ENCODE peak calls at places on chromosomes 12 and 14, in five cellular contexts. U is upper lobe of right lung, S is GM06990, K is psoas muscle, P is HFF-Myc. E is an unnamed sample.
A peak's percentile ranks its signal among the peaks of the same experiment; 100 is the strongest.

GRCh38 chr12:104215638-104216297 is at the start of gene TXNRD1:
- DNase-seq in U (peak; percentile 94), S (peak; percentile 91), K (peak; percentile 85), P (no peak), E (peak; percentile 44)

GRCh38 chr12:1842183-1842904 is 22.0 kb downstream of the LRTM2 start:
- DNase-seq in U (peak; percentile 59), S (no peak), K (no peak), P (no peak), E (no peak)

GRCh38 chr14:55889124-55889523 is 229.1 kb upstream of the PELI2 start:
- DNase-seq in U (no peak), S (no peak), K (no peak), P (no peak), E (no peak)

GRCh38 chr12:1108276-1108675 is 117.3 kb downstream of the ERC1 start:
- DNase-seq in U (no peak), S (peak; percentile 50), K (no peak), P (no peak), E (no peak)

GRCh38 chr12:75478395-75478794 is 2.2 kb upstream of the GLIPR1 start:
- DNase-seq in U (no peak), S (no peak), K (no peak), P (no peak), E (no peak)

GRCh38 chr14:52299692-52300278 is 14.3 kb upstream of the PTGER2 start:
- DNase-seq in U (no peak), S (no peak), K (no peak), P (no peak), E (no peak)

GRCh38 chr12:71641390-71641789 is 22.3 kb downstream of the ZFC3H1 start:
- DNase-seq in U (no peak), S (no peak), K (no peak), P (no peak), E (no peak)

GRCh38 chr14:20494935-20495766 is 10.2 kb upstream of the RNASE10 start:
- DNase-seq in U (no peak), S (no peak), K (no peak), P (no peak), E (no peak)

GRCh38 chr12:6263931-6264330 is 46.6 kb upstream of the PLEKHG6 start:
- DNase-seq in U (peak; percentile 35), S (no peak), K (no peak), P (no peak), E (no peak)

GRCh38 chr14:96649327-96649601 is 147.1 kb downstream of the PAPOLA start:
- DNase-seq in U (no peak), S (no peak), K (no peak), P (no peak), E (no peak)

GRCh38 chr12:13114251-13115052 is 11.0 kb upstream of the GSG1 start:
- DNase-seq in U (no peak), S (no peak), K (no peak), P (no peak), E (no peak)

GRCh38 chr12:54398995-54399793 is 14.7 kb upstream of the ZNF385A start:
- DNase-seq in U (peak; percentile 89), S (peak; percentile 37), K (peak; percentile 88), P (no peak), E (peak; percentile 92)

GRCh38 chr14:75452900-75453816 is 25.3 kb downstream of the JDP2 start:
- DNase-seq in U (peak; percentile 77), S (no peak), K (peak; percentile 75), P (peak; percentile 63), E (no peak)

GRCh38 chr12:53805067-53805466 is 53.3 kb upstream of the CISTR start:
- DNase-seq in U (no peak), S (no peak), K (no peak), P (no peak), E (no peak)

GRCh38 chr14:62711351-62712023 is 333.8 kb downstream of the KCNH5 start:
- DNase-seq in U (no peak), S (no peak), K (no peak), P (no peak), E (no peak)

GRCh38 chr12:8680533-8680932 is 17.3 kb upstream of the RIMKLB start:
- DNase-seq in U (no peak), S (no peak), K (no peak), P (no peak), E (no peak)
- TF ChIP-seq CTCF in U (no peak), S (peak; percentile 1), K (no peak), P (peak; percentile 3), E (no peak)

DNA sequence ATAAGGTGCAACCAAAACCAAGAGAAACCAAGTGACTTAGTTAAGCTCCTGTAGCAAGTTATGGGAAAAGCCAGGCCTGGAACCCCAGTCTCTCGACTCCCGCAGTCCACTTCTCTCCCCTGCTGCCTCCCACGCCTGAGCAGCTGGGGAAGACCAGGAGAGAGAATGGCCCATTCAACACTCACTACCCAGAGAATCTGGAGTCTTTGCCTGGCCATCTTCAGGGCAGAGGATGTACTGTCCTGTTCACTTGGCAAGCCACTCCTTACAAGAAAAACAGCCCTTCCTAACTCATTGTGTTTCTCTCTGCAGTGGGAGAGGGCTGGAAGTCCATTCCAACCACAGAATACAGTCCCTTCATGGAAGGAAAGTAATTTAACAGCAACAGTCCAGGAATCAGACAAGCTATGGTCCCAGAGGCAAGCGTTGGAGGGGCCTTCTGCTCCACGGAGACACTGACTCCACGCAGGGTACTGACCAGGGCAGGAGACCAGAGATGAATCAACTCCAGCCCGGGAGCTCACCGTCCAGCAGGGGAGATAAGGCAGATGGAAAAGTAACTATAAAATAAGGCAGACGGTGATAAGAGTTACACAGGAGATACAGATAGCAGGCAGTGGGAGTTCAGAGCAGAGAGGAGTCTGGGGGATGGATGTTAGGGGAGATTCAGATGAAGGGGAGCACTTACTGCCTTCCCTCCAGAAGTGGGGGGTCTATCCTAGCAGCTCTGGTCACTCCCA is 1.6 kb downstream of the PITPNM2 start:
- DNase-seq in U (no peak), S (no peak), K (no peak), P (no peak), E (no peak)
- TF ChIP-seq CTCF in U (no peak), S (no peak), K (no peak), P (no peak), E (no peak)

GRCh38 chr12:27840229-27840999 is 60.4 kb upstream of the MANSC4 start:
- DNase-seq in U (no peak), S (no peak), K (no peak), P (no peak), E (no peak)
- TF ChIP-seq CTCF in U (peak; percentile 19), S (peak; percentile 20), K (no peak), P (peak; percentile 11), E (no peak)

DNA sequence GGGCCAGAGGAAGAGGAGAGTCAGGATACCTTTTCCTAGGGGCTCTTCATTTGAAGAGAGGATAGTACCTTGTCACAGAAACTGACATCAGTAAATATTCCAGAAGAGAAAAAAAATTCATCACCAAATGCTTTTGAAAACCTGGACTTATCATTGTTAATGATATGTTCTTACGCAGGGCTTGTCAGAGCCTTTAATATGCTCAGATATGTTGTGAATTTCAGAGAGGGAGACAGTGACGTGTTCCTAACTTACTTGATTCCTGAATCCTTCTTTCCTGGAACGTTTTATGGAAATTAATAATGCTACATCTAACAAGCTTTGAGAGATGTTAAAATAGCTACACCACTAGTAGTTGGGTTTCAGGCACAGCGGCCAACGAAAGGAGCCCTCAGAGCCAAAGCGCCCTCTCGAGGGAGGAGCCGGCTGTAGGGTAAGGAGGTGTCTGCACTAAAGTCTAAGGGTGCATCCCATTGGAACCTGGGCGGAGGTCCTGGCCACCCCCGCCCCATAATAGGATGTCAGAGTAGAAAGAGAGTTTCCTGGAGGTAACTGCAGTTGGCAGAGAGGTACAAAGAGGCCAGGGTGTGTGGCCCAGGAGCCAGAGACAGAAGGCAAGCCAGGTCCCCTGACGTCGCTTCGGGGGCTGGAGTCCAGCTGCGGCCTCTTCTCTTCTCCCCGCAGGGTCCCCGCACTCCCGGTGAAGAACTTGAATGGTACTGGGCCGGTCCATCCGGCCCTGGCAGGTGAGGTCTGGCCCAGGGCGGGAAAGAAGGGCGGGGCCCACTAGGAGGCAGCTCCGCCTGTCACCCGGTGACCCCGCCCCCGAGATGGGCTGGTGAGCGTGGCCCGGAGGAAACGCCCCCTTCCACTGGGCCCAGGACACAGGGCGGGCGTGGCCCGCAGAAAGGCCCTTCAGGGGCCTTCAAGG is 36.2 kb downstream of the DTX1 start:
- DNase-seq in U (peak; percentile 81), S (no peak), K (peak; percentile 53), P (no peak), E (no peak)
- TF ChIP-seq CTCF in U (no peak), S (peak; percentile 71), K (no peak), P (no peak), E (no peak)

E was measured in omental fat pad.